ENCODE peak calls at places on chromosomes 11 and 22, in eight cellular contexts. H is ovary, W is fibroblast of villous mesenchyme, K is stomach, O is RWPE2, Q is thoracic aorta, R is tibial artery, I is mesendoderm. M is an unnamed sample.

GRCh38 chr11:111557425-111558111 is 17.0 kb downstream of the LAYN start:
- DNase-seq in H (no peak), W (peak), K (no peak), O (no peak), Q (no peak), R (no peak), I (no peak), M (no peak)

GRCh38 chr11:128725630-128726461 is 32.0 kb downstream of the FLI1 start:
- DNase-seq in H (no peak), W (peak), K (no peak), O (no peak), Q (no peak), R (no peak), I (no peak), M (no peak)

GRCh38 chr11:62546244-62546936 is at the start of gene AHNAK:
- DNase-seq in H (peak), W (peak), K (peak), O (peak), Q (no peak), R (peak), I (peak), M (peak)

GRCh38 chr11:111541209-111542061 is 915 bp downstream of the LAYN start:
- DNase-seq in H (peak), W (peak), K (no peak), O (no peak), Q (peak), R (peak), I (peak), M (peak)

GRCh38 chr11:112993808-112994207 is 32.6 kb downstream of the NCAM1 start:
- DNase-seq in H (no peak), W (no peak), K (no peak), O (no peak), Q (no peak), R (no peak), I (no peak), M (no peak)

GRCh38 chr11:33256031-33256807 is 962 bp upstream of the HIPK3 start:
- DNase-seq in H (no peak), W (peak), K (no peak), O (no peak), Q (no peak), R (no peak), I (peak), M (no peak)

GRCh38 chr11:95067828-95068244 is 1.1 kb downstream of the SRSF8 start:
- DNase-seq in H (no peak), W (no peak), K (no peak), O (no peak), Q (no peak), R (no peak), I (no peak), M (no peak)

GRCh38 chr22:41038732-41039131 is 53.7 kb upstream of the EP300 start:
- DNase-seq in H (no peak), W (no peak), K (no peak), O (no peak), Q (no peak), R (no peak), I (no peak), M (no peak)

GRCh38 chr11:100367892-100368291 is 319.2 kb upstream of the ARHGAP42 start:
- DNase-seq in H (no peak), W (no peak), K (no peak), O (no peak), Q (no peak), R (no peak), I (no peak), M (no peak)

GRCh38 chr11:69642913-69643632 is 2.1 kb downstream of the CCND1 start:
- DNase-seq in H (peak), W (peak), K (peak), O (peak), Q (no peak), R (peak), I (peak), M (peak)

GRCh38 chr11:69644962-69645675 is 4.2 kb downstream of the CCND1 start:
- DNase-seq in H (no peak), W (no peak), K (no peak), O (peak), Q (no peak), R (no peak), I (no peak), M (no peak)

GRCh38 chr11:69644071-69644961 is 3.4 kb downstream of the CCND1 start:
- DNase-seq in H (peak), W (peak), K (peak), O (peak), Q (no peak), R (peak), I (no peak), M (peak)

GRCh38 chr11:69642549-69642912 is 1.6 kb downstream of the CCND1 start:
- DNase-seq in H (no peak), W (no peak), K (peak), O (peak), Q (no peak), R (no peak), I (no peak), M (peak)

DNA sequence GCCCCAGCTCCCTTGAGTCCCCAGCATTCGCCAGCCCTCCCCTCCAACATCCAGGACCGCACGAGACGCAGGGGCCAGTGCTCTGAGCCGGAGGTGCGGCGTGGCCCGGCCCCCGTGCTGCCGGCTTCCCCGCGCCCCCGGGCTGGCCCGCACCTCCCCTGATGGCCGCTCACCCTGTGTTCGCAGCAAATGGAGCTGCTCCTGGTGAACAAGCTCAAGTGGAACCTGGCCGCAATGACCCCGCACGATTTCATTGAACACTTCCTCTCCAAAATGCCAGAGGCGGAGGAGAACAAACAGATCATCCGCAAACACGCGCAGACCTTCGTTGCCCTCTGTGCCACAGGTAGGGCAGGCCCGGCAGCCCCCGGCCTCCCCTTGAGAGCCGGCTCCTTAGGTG is 2.7 kb downstream of the CCND1 start:
- DNase-seq in H (no peak), W (no peak), K (no peak), O (peak), Q (no peak), R (no peak), I (no peak), M (peak)
- H3K4me3 ChIP-seq in H (peak), W (peak), K (peak), O (peak), Q (peak), R (peak), I (no peak), M (peak)

GRCh38 chr11:66291303-66291705 is 390 bp upstream of the TMEM151A start:
- DNase-seq in H (no peak), W (no peak), K (no peak), O (no peak), Q (no peak), R (no peak), I (no peak), M (no peak)
- H3K4me3 ChIP-seq in H (no peak), W (no peak), K (peak), O (peak), Q (peak), R (no peak), I (no peak), M (peak)

GRCh38 chr11:9691865-9692264 is 28.0 kb downstream of the SWAP70 start:
- DNase-seq in H (no peak), W (no peak), K (no peak), O (no peak), Q (no peak), R (no peak), I (no peak), M (no peak)

GRCh38 chr11:9689721-9690120 is 25.8 kb downstream of the SWAP70 start:
- DNase-seq in H (no peak), W (no peak), K (no peak), O (no peak), Q (no peak), R (no peak), I (no peak), M (no peak)

GRCh38 chr11:9692696-9693095 is 28.8 kb downstream of the SWAP70 start:
- DNase-seq in H (no peak), W (no peak), K (no peak), O (no peak), Q (no peak), R (no peak), I (no peak), M (no peak)

GRCh38 chr11:9687736-9688494 is 24.0 kb downstream of the SWAP70 start:
- DNase-seq in H (no peak), W (peak), K (peak), O (no peak), Q (no peak), R (no peak), I (no peak), M (no peak)

GRCh38 chr11:9688716-9689511 is 25.0 kb downstream of the SWAP70 start:
- DNase-seq in H (no peak), W (peak), K (no peak), O (no peak), Q (no peak), R (no peak), I (peak), M (no peak)
- H3K4me3 ChIP-seq in H (no peak), W (no peak), K (no peak), O (no peak), Q (peak), R (no peak), I (no peak), M (peak)

GRCh38 chr11:2380396-2380795 is 3.3 kb downstream of the CD81 start:
- DNase-seq in H (no peak), W (no peak), K (no peak), O (no peak), Q (no peak), R (no peak), I (no peak), M (no peak)

GRCh38 chr11:2382129-2382517 is 5.0 kb downstream of the CD81 start:
- DNase-seq in H (peak), W (no peak), K (no peak), O (no peak), Q (no peak), R (no peak), I (no peak), M (no peak)

GRCh38 chr11:2379471-2380174 is 2.5 kb downstream of the CD81 start:
- DNase-seq in H (peak), W (no peak), K (no peak), O (no peak), Q (no peak), R (no peak), I (no peak), M (no peak)

GRCh38 chr11:2381494-2382128 is 4.5 kb downstream of the CD81 start:
- DNase-seq in H (peak), W (no peak), K (no peak), O (no peak), Q (no peak), R (no peak), I (no peak), M (no peak)

GRCh38 chr11:2380807-2381350 is 3.8 kb downstream of the CD81 start:
- DNase-seq in H (peak), W (peak), K (peak), O (no peak), Q (no peak), R (peak), I (no peak), M (peak)
- H3K4me3 ChIP-seq in H (no peak), W (peak), K (peak), O (no peak), Q (peak), R (no peak), I (no peak), M (peak)

GRCh38 chr11:64741393-64742086 is 2.4 kb downstream of the RASGRP2 start:
- DNase-seq in H (no peak), W (no peak), K (no peak), O (no peak), Q (no peak), R (no peak), I (peak), M (no peak)
- H3K4me3 ChIP-seq in H (peak), W (peak), K (peak), O (no peak), Q (peak), R (peak), I (no peak), M (peak)

DNA sequence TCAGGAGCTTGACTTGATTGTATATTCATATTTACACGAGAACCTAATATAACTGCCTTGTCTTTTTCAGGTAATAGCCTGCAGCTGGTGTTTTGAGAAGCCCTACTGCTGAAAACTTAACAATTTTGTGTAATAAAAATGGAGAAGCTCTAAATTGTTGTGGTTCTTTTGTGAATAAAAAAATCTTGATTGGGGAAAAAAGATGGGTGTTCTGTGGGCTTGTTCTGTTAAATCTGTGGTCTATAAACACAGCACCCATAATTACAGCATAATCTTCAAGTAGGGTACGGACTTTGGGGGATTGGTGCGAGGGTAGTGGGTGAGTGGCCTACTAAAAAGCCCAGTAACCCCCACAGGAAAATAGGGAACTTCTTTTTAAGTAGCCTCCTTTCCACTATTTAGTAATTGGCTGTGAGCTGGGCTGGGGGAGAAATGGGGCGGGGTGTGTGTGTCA is 7.5 kb downstream of the MALAT1 start:
- DNase-seq in H (no peak), W (no peak), K (no peak), O (no peak), Q (no peak), R (no peak), I (no peak), M (no peak)
- H3K4me3 ChIP-seq in H (peak), W (peak), K (peak), O (peak), Q (peak), R (peak), I (no peak), M (peak)

GRCh38 chr11:60158666-60159065 is 24.2 kb downstream of the MS4A6A start:
- DNase-seq in H (no peak), W (no peak), K (no peak), O (no peak), Q (no peak), R (no peak), I (no peak), M (no peak)
- H3K4me3 ChIP-seq in H (no peak), W (no peak), K (no peak), O (no peak), Q (no peak), R (no peak), I (no peak), M (no peak)

DNA sequence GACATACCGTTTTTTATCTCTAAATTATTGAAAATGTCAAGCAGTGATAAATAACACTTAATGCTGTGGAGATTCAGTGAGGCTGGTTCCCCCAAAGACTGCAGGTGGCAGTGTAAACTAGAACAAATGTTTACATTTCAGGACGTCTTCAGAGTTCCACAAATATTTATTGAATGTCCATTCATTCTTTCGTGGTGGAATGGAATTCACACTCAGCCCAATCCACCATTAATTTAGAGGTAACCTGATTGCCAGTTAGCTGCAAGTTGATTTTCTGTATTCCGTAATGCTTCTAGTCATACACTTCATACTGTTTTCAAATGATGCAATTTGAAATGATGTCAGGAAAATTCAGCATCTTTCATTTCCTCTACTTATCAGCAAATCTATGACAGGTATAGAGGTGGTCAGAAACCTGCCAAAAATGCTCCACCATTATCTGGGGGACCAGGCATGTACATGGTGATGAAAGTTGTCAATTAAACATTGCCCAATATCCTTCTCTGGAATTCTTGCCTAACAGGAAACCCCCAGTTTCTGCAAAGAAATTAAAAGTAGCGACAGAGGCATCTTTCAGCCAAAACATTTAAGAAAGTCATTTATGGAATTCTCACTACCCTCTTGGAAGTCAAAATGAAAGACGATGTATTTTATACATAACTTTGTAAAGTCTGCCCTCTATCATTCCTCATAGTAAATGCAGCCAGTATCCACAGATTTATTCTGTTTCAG is 94.3 kb upstream of the BMAL1 start:
- DNase-seq in H (no peak), W (peak), K (no peak), O (no peak), Q (no peak), R (no peak), I (peak), M (no peak)
- H3K4me3 ChIP-seq in H (no peak), W (peak), K (no peak), O (peak), Q (peak), R (no peak), I (no peak), M (peak)

M was measured in coronary artery.